ENCODE peak calls at places on chromosomes 5 and 9, in seven cellular contexts. T is hepatocyte, H is neural progenitor cell, G is endothelial cell of umbilical vein, B is mammary epithelial cell, W is K562, M is PC-3. I is an unnamed sample.

GRCh38 chr5:75648712-75649111 is 37.5 kb downstream of the ANKDD1B start:
- DNase-seq in T (peak), H (no peak), G (no peak), B (no peak), W (peak), M (no peak), I (no peak)

GRCh38 chr5:135139397-135140134 is 105.5 kb upstream of the PITX1 start:
- DNase-seq in T (peak), H (no peak), G (no peak), B (peak), W (peak), M (peak), I (peak)

GRCh38 chr9:36450110-36450732 is 50.2 kb upstream of the RNF38 start:
- DNase-seq in T (peak), H (peak), G (peak), B (peak), W (peak), M (peak), I (peak)

GRCh38 chr5:179135441-179136215 is 75.5 kb downstream of the ZNF354C start:
- DNase-seq in T (no peak), H (no peak), G (no peak), B (no peak), W (no peak), M (no peak), I (no peak)

GRCh38 chr5:1220831-1221230 is 4.3 kb upstream of the SLC6A18 start:
- DNase-seq in T (no peak), H (no peak), G (no peak), B (no peak), W (no peak), M (no peak), I (no peak)

GRCh38 chr9:134595014-134595413 is 46.6 kb upstream of the COL5A1 start:
- DNase-seq in T (no peak), H (no peak), G (no peak), B (no peak), W (no peak), M (no peak), I (no peak)

GRCh38 chr9:105510024-105510423 is 47.9 kb upstream of the FKTN start:
- DNase-seq in T (no peak), H (no peak), G (peak), B (peak), W (no peak), M (no peak), I (peak)

GRCh38 chr5:62538017-62538942 is 40.3 kb upstream of the LRRC70 start:
- DNase-seq in T (peak), H (no peak), G (peak), B (peak), W (peak), M (peak), I (peak)

GRCh38 chr5:14258840-14259239 is 115.7 kb downstream of the TRIO start:
- DNase-seq in T (no peak), H (peak), G (peak), B (no peak), W (no peak), M (no peak), I (peak)

GRCh38 chr5:39761199-39761580 is 336.4 kb upstream of the DAB2 start:
- DNase-seq in T (no peak), H (no peak), G (no peak), B (no peak), W (no peak), M (no peak), I (no peak)

GRCh38 chr9:104232781-104233341 is 138.8 kb downstream of the SMC2 start:
- DNase-seq in T (no peak), H (peak), G (peak), B (peak), W (no peak), M (peak), I (no peak)

GRCh38 chr5:107486489-107486888 is 184.2 kb downstream of the EFNA5 start:
- DNase-seq in T (no peak), H (no peak), G (no peak), B (peak), W (no peak), M (peak), I (peak)

GRCh38 chr9:101716629-101717028 is 21.8 kb downstream of the GRIN3A start:
- DNase-seq in T (no peak), H (no peak), G (no peak), B (no peak), W (no peak), M (no peak), I (no peak)

GRCh38 chr5:134143964-134144941 is 29.8 kb downstream of the TCF7 start:
- DNase-seq in T (peak), H (no peak), G (no peak), B (no peak), W (no peak), M (no peak), I (no peak)

GRCh38 chr9:17942498-17942897 is 363.6 kb downstream of the SH3GL2 start:
- DNase-seq in T (no peak), H (no peak), G (no peak), B (no peak), W (no peak), M (no peak), I (no peak)

GRCh38 chr5:88944751-88945507 is 61.9 kb upstream of the MEF2C start:
- DNase-seq in T (no peak), H (no peak), G (no peak), B (no peak), W (no peak), M (peak), I (peak)

GRCh38 chr5:119187776-119188529 is 117.1 kb downstream of the DMXL1 start:
- DNase-seq in T (no peak), H (no peak), G (no peak), B (no peak), W (no peak), M (no peak), I (no peak)

GRCh38 chr5:27377626-27378025 is 339.2 kb upstream of the CDH9 start:
- DNase-seq in T (peak), H (no peak), G (no peak), B (no peak), W (no peak), M (no peak), I (no peak)

GRCh38 chr9:89919171-89919681 is 314.4 kb downstream of the GADD45G start:
- DNase-seq in T (peak), H (peak), G (no peak), B (no peak), W (peak), M (no peak), I (no peak)

GRCh38 chr9:3008091-3008490 is 164.2 kb upstream of the PUM3 start:
- DNase-seq in T (no peak), H (no peak), G (no peak), B (no peak), W (no peak), M (peak), I (no peak)

GRCh38 chr5:17185776-17186175 is 31.7 kb upstream of the BASP1 start:
- DNase-seq in T (no peak), H (no peak), G (no peak), B (peak), W (no peak), M (peak), I (peak)

GRCh38 chr9:33101104-33101951 is 24.9 kb upstream of the SMU1 start:
- DNase-seq in T (no peak), H (no peak), G (no peak), B (peak), W (no peak), M (peak), I (peak)

GRCh38 chr9:90447773-90448172 is 194.9 kb downstream of the DIRAS2 start:
- DNase-seq in T (no peak), H (no peak), G (no peak), B (no peak), W (no peak), M (no peak), I (no peak)

GRCh38 chr5:36691993-36692392 is 85.6 kb downstream of the SLC1A3 start:
- DNase-seq in T (no peak), H (peak), G (no peak), B (no peak), W (no peak), M (no peak), I (no peak)

GRCh38 chr9:4299006-4299795 is 667 bp downstream of the GLIS3 start:
- DNase-seq in T (peak), H (peak), G (peak), B (peak), W (no peak), M (peak), I (peak)

GRCh38 chr5:20276061-20276958 is 288.3 kb upstream of the CDH18 start:
- DNase-seq in T (peak), H (no peak), G (no peak), B (peak), W (no peak), M (peak), I (peak)

GRCh38 chr9:4277531-4277991 is 22.3 kb downstream of the GLIS3 start:
- DNase-seq in T (no peak), H (no peak), G (peak), B (no peak), W (no peak), M (no peak), I (no peak)

GRCh38 chr9:128818839-128819715 is 777 bp downstream of the ENDOG start:
- DNase-seq in T (peak), H (peak), G (peak), B (peak), W (peak), M (peak), I (no peak)

GRCh38 chr9:107949058-107949457 is 459.5 kb upstream of the KLF4 start:
- DNase-seq in T (no peak), H (no peak), G (no peak), B (no peak), W (no peak), M (no peak), I (peak)

GRCh38 chr9:21252727-21253547 is 13.1 kb upstream of the IFNA14 start:
- DNase-seq in T (peak), H (peak), G (peak), B (peak), W (no peak), M (peak), I (peak)

DNA sequence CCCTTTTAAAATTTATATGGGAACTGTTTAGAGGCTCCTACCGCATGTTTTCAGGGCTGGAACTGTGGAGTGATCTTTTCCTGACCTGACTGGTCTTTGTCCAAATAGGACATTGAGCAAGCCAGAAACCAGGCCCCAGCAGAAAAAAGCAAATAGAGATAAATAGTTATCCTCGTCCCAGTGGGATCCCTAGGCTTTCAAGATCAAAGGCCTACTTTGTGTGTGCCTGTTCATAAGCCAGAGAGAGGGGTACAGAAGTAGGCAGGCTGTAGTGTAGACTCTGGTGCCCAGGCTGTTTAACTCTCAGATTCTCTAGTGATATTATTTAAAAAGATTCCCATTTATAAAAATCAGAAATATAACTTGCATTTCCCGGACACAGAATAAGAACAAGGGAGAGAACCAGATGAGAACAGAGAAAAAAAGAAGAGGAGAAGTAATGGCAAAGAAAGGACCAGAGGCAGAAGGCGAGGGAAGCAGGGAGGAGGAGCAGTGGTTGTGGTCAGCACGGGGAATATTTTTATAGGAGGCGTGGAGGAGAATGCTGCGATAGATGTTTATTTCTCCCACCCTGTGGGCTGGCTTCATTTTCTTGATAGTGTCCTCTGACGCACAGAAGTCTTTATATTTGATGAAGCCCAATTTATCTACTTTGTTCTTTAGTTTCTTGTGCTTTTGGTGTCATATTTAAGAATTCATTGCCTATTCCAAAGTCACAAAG is 101.2 kb downstream of the AOPEP start:
- DNase-seq in T (peak), H (no peak), G (no peak), B (no peak), W (no peak), M (no peak), I (peak)
- H3K27ac ChIP-seq in T (peak), H (no peak), G (no peak), B (no peak), W (no peak), M (peak), I (peak)

DNA sequence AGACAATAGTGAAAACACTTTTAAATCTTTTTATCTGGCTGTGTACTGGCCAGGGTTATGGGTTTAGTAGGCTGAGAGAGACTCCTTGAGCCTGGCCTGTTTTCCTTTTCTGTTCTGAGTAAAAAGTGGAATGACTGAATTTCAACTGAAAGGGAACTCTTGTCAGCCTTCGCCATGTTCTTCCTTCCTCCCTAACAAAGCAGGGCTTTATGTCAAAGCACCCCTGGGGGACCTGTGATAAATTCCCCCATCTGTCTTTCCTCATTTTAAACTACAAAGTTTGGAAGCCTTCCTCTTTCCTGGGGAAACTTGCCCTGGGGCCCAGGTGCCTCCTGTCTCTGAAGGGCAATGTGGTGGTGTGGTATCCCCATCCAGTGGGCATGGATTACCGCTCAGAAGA is 29.7 kb downstream of the LARP1 start:
- DNase-seq in T (no peak), H (no peak), G (no peak), B (no peak), W (no peak), M (no peak), I (no peak)
- H3K4me2 ChIP-seq in T (no peak), H (peak), G (no peak), B (no peak), W (no peak), M (no peak), I (no peak)

DNA sequence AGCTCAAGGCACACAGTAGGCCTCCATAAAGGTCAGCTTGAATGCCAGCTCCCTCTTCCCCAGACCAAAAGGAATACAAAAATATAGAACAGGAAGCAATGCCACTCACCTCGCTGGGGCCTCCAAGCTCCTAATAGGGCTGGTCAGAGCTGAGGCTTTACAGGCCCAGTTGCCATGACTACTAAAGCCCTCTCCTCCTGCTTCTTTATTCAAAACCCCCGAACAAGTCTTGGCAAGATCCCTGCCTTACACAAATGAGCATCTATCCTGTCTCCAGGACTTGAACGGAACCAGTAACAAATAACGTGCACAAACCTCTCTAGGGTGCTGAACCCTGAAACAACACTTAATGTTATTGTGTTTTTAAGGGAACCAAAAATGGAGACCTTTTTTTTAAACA is 136.3 kb downstream of the SIL1 start:
- DNase-seq in T (peak), H (peak), G (no peak), B (no peak), W (no peak), M (no peak), I (no peak)
- H3K27ac ChIP-seq in T (peak), H (no peak), G (no peak), B (peak), W (no peak), M (no peak), I (no peak)

GRCh38 chr9:112380771-112381181 is 868 bp downstream of the HSDL2 start:
- DNase-seq in T (peak), H (no peak), G (no peak), B (peak), W (peak), M (peak), I (peak)
- H3K4me2 ChIP-seq in T (peak), H (peak), G (peak), B (peak), W (peak), M (peak), I (peak)

GRCh38 chr5:172558076-172558990 is 82.7 kb upstream of the NEURL1B start:
- DNase-seq in T (no peak), H (no peak), G (no peak), B (no peak), W (no peak), M (no peak), I (no peak)

GRCh38 chr5:172554562-172554961 is 86.5 kb upstream of the NEURL1B start:
- DNase-seq in T (no peak), H (no peak), G (no peak), B (no peak), W (no peak), M (no peak), I (no peak)

GRCh38 chr5:172553838-172554344 is 87.2 kb upstream of the NEURL1B start:
- DNase-seq in T (no peak), H (no peak), G (no peak), B (no peak), W (no peak), M (no peak), I (no peak)

GRCh38 chr5:172556971-172557461 is 84.0 kb upstream of the NEURL1B start:
- DNase-seq in T (no peak), H (peak), G (no peak), B (no peak), W (no peak), M (no peak), I (peak)

GRCh38 chr5:172556262-172556661 is 84.8 kb upstream of the NEURL1B start:
- DNase-seq in T (no peak), H (no peak), G (no peak), B (no peak), W (no peak), M (no peak), I (peak)
- H3K27ac ChIP-seq in T (no peak), H (no peak), G (no peak), B (no peak), W (no peak), M (no peak), I (no peak)

DNA sequence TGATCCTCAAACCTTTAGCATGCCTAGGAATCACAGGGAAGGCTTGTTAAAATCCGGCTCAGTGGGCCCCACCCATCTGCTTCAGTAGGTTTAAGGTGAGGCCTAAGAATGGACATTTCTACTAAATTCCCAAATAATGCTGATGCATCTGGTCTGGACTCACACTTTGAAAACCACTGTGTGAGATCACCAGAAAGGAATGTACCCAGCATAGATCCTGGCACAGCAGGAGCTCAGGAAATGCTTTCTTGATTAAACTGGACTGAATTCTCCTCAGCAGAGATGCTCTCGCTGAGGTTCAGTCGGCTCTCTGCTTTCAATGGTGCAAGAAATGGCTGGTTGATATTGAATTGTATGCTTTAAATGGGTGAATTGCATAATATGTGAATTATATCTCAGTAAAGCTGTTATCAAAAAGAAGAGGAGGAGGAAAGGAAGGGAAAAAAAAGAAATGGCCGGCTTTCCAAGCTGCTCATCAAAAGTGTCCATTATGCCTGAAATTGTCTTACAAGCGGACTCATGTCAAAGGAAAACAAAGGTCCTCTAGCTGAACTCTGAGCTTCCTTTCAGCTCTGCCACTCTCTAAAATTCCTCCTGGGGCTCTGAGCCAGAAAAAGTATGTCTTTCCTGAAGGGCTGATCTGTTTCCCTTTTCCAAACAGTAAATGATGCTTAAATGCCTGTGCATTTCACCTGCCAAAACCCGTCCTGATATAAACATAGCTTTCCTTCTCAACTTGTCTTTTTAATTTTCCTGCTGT is 77.6 kb upstream of the SAP30L start:
- DNase-seq in T (peak), H (peak), G (peak), B (peak), W (no peak), M (peak), I (peak)
- H3K4me2 ChIP-seq in T (no peak), H (peak), G (peak), B (peak), W (no peak), M (peak), I (peak)

I was measured in fibroblast of lung.